ENCODE peak calls at places on chromosome 22, in seven cellular contexts. I is GM23248, V is fibroblast of lung, U is HepG2, J is PC-3, G is neural progenitor cell, Z is PC-9. M is an unnamed sample. For H3K79me2, the result is how much of the 10 kb centered on the place peaks cover.

GRCh38 chr22:42022162-42022847 is 23.7 kb downstream of the WBP2NL start:
- DNase-seq in I (no peak), V (no peak), U (no peak), J (peak), G (no peak), Z (peak), M (no peak)

GRCh38 chr22:35400335-35400680 is 368 bp downstream of the MCM5 start:
- DNase-seq in I (peak), V (peak), U (no peak), J (no peak), G (peak), Z (no peak), M (peak)

GRCh38 chr22:50613291-50613981 is 12.8 kb downstream of the MAPK8IP2 start:
- DNase-seq in I (no peak), V (no peak), U (peak), J (peak), G (no peak), Z (peak), M (no peak)

GRCh38 chr22:20583471-20583922 is 76.1 kb downstream of the MED15 start:
- DNase-seq in I (peak), V (no peak), U (no peak), J (peak), G (peak), Z (no peak), M (no peak)

GRCh38 chr22:20105456-20106204 is 10.3 kb upstream of the RANBP1 start:
- DNase-seq in I (no peak), V (no peak), U (no peak), J (no peak), G (no peak), Z (no peak), M (no peak)

GRCh38 chr22:46086577-46087335 is 63.6 kb upstream of the PPARA start:
- DNase-seq in I (peak), V (peak), U (no peak), J (no peak), G (no peak), Z (no peak), M (no peak)

GRCh38 chr22:20964090-20964798 is 2.8 kb upstream of the AIFM3 start:
- DNase-seq in I (no peak), V (no peak), U (no peak), J (no peak), G (no peak), Z (no peak), M (no peak)

GRCh38 chr22:26174280-26174679 is 5.0 kb downstream of the SEZ6L start:
- DNase-seq in I (peak), V (no peak), U (peak), J (peak), G (peak), Z (no peak), M (no peak)

GRCh38 chr22:25420925-25421904 is 143.3 kb upstream of the GRK3 start:
- DNase-seq in I (peak), V (no peak), U (no peak), J (no peak), G (peak), Z (no peak), M (no peak)

GRCh38 chr22:21570398-21570797 is 2.9 kb downstream of the UBE2L3 start:
- DNase-seq in I (peak), V (no peak), U (no peak), J (no peak), G (no peak), Z (no peak), M (no peak)

GRCh38 chr22:49951001-49951677 is 9.4 kb upstream of the PIM3 start:
- DNase-seq in I (no peak), V (no peak), U (no peak), J (peak), G (no peak), Z (peak), M (no peak)

GRCh38 chr22:41994506-41994905 is 4.1 kb upstream of the WBP2NL start:
- DNase-seq in I (no peak), V (no peak), U (no peak), J (no peak), G (no peak), Z (no peak), M (no peak)

GRCh38 chr22:21082248-21082647 is 36.5 kb downstream of the LRRC74B start:
- DNase-seq in I (no peak), V (peak), U (no peak), J (no peak), G (no peak), Z (no peak), M (no peak)

GRCh38 chr22:45534339-45535192 is 31.9 kb downstream of the FBLN1 start:
- DNase-seq in I (no peak), V (peak), U (no peak), J (no peak), G (no peak), Z (no peak), M (no peak)

GRCh38 chr22:40212126-40212525 is 34.4 kb downstream of the TNRC6B start:
- DNase-seq in I (peak), V (no peak), U (peak), J (no peak), G (no peak), Z (no peak), M (no peak)

GRCh38 chr22:50221410-50222300 is 20.8 kb downstream of the SELENOO start:
- DNase-seq in I (no peak), V (no peak), U (no peak), J (no peak), G (no peak), Z (no peak), M (no peak)

GRCh38 chr22:20261848-20262581 is 6.1 kb downstream of the RTN4R start:
- DNase-seq in I (no peak), V (no peak), U (no peak), J (no peak), G (no peak), Z (no peak), M (no peak)

GRCh38 chr22:49826603-49827306 is 918 bp downstream of the BRD1 start:
- DNase-seq in I (peak), V (peak), U (no peak), J (no peak), G (peak), Z (no peak), M (peak)

GRCh38 chr22:37343863-37344734 is 61.8 kb downstream of the CYTH4 start:
- DNase-seq in I (no peak), V (no peak), U (no peak), J (peak), G (no peak), Z (no peak), M (no peak)
- H3K4me2 ChIP-seq in I (no peak), V (no peak), U (no peak), J (no peak), G (no peak), Z (no peak), M (no peak)

DNA sequence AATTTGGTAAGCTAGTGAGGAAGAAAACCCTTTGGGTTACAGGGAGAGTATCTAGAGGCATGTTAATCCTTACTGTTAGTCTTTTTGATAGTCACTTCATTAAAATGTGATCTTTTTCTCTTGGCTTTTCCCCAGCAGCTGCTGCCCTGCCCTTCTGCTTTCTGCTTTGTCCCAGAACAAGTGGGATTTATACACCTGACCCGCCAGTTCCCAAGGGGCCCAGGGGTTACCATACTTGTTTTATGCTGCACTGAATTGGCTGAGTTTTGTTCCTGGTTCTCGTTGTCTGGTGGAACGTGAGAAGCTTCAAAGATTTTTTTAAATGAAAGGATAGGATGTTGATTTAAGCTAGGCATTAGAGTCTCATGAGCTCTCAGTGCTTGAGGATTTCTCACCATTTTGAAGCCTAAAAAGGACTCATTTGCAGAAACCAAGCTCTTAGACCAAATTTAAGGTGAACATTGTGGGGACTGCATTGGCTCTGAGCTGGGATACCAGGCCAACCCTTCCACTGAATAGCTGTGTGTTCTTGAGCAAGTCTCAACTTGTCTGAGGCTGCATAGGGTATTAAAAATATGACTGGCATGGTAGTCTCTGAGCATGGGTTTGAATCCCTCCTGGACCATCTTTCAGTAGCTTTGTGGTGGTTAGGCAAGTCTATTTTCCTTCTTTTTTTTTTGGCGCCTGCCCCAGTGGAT is 6.6 kb downstream of the LIMK2 start:
- DNase-seq in I (no peak), V (no peak), U (no peak), J (no peak), G (peak), Z (no peak), M (no peak)
- H3K79me2 ChIP-seq in I (under half), V (under half), U (half or more), J (under half), G (half or more), Z (under half), M (under half)

GRCh38 chr22:23227380-23227779 is 47.1 kb downstream of the BCR start:
- DNase-seq in I (peak), V (no peak), U (no peak), J (no peak), G (no peak), Z (no peak), M (no peak)
- H3K4me2 ChIP-seq in I (peak), V (no peak), U (no peak), J (no peak), G (no peak), Z (peak), M (no peak)

GRCh38 chr22:32810241-32811133 is 9.0 kb downstream of the TIMP3 start:
- DNase-seq in I (peak), V (peak), U (no peak), J (peak), G (peak), Z (peak), M (no peak)
- H3K79me2 ChIP-seq in I (half or more), V (under half), U (half or more), J (under half), G (under half), Z (half or more), M (under half)

GRCh38 chr22:28142361-28142801 is 223.3 kb upstream of the PITPNB start:
- DNase-seq in I (peak), V (peak), U (peak), J (peak), G (peak), Z (peak), M (no peak)
- H3K4me2 ChIP-seq in I (peak), V (peak), U (no peak), J (no peak), G (no peak), Z (no peak), M (no peak)

GRCh38 chr22:47210112-47210657 is 447.7 kb downstream of the TBC1D22A start:
- DNase-seq in I (no peak), V (no peak), U (no peak), J (no peak), G (no peak), Z (no peak), M (no peak)
- H3K79me2 ChIP-seq in I (under half), V (under half), U (under half), J (under half), G (under half), Z (under half), M (under half)

DNA sequence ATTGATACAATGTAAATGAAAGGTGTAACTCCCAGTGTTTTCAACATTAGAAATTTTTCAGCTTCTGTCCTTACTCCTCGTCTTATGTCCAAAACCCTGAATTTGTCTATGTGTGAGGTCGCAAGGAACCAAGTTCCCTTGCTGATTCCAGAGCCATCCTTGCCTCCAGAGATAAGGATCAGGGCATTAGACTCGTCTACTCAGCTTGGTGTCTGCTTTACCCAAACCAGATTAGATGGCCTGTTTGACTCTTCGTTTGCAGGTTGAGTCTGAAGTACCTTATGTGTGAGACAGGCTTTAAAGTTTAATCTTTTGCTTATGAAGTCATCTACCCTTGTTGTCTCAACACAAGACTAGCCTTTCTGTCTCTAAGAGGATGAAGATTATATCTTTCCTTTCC is 55.6 kb downstream of the SPECC1L start:
- DNase-seq in I (no peak), V (no peak), U (no peak), J (no peak), G (no peak), Z (no peak), M (no peak)
- H3K4me2 ChIP-seq in I (no peak), V (no peak), U (no peak), J (no peak), G (no peak), Z (no peak), M (no peak)

DNA sequence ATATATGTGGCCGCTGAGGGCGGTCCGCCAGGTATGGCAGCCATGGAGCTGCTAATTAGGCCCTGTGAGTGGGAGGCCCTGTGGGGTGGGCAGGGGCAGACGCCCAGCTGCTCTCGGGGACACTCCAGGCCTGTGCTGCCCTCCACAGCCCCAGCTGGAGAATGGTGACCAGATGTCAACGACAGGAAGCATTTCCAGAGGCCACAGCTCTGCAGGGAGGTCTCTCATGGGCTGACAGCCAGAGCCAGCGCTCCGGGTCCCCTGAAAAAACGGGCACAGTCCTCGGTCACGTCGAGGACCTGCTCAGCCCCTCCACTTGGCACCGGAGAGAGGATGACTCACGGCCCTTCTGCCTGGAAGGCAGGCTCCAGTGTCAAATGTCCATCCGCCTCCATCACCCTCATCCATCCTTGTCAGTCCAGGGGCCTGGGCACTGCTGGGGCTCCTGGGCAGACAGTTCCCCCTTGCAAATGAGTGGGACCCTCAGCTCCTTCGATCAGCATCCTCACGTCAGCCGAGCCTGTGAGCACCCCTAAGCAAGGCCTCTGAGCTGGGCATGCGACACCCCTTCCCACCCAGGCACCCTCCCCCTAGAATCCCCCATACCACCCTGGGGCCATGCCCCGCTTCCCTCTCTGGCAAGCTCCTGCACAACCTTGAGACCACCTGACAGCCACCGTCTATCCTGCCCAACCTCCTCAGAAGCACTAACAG is 1.9 kb downstream of the BID start:
- DNase-seq in I (peak), V (peak), U (no peak), J (peak), G (no peak), Z (peak), M (no peak)
- H3K79me2 ChIP-seq in I (under half), V (under half), U (under half), J (under half), G (under half), Z (under half), M (half or more)

DNA sequence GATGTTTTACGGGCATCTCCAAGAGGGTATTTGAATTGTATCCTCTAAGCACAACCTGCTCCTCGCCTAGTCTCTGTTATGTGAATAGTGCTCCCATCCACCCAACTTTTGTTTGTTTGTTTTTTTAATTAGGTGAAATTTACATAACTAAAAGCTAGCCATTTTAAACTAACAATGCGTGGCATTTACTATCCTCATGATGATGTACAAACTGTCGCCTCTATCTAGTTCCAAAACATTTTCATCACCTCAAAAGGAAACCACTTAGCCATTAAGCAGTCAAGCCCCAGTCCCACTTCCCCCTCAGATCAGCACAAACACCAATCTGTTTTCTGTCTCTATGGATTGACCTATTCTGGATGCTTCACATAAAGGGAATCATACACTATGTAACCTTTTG is 3.9 kb downstream of the SYN3 start:
- DNase-seq in I (no peak), V (no peak), U (no peak), J (no peak), G (no peak), Z (no peak), M (no peak)
- H3K4me2 ChIP-seq in I (no peak), V (no peak), U (peak), J (no peak), G (peak), Z (no peak), M (no peak)

M was measured in DND-41.